ENCODE peak calls at places on chromosomes 11 and 22, in five cellular contexts. I is stimulated activated CD4-positive, alpha-beta T cell treated with anti-CD3 and anti-CD28 coated beads, Interleukin-2, amount 100 ng/mL, for 24 hours; D is body of pancreas; A is NCI-H187 treated with DMSO at 0.1 percent for 48 hours; O is lung. E is an unnamed sample.

GRCh38 chr22:49297871-49298721 is 529.6 kb downstream of the BRD1 start:
- DNase-seq in A (no peak), I (peak), O (no peak), D (no peak), E (no peak)

GRCh38 chr11:61297741-61298140 is 2.6 kb upstream of the VWCE start:
- DNase-seq in I (no peak), O (no peak), D (no peak), A (no peak), E (no peak)

GRCh38 chr11:27350503-27350902 is 12.5 kb downstream of the CCDC34 start:
- DNase-seq in D (no peak), A (no peak), I (no peak), O (no peak), E (no peak)

GRCh38 chr11:122214567-122214966 is 98.6 kb upstream of the BLID start:
- DNase-seq in D (no peak), I (no peak), O (no peak), A (no peak), E (no peak)

GRCh38 chr11:77542296-77542695 is 47.5 kb upstream of the AQP11 start:
- DNase-seq in O (no peak), D (no peak), I (no peak), A (no peak), E (no peak)

GRCh38 chr22:48677621-48678020 is 1150.1 kb downstream of the BRD1 start:
- DNase-seq in I (no peak), D (no peak), A (no peak), O (no peak), E (no peak)

GRCh38 chr22:46351131-46351735 is 15.7 kb downstream of the TRMU start:
- DNase-seq in A (no peak), D (no peak), I (no peak), O (no peak), E (no peak)

GRCh38 chr11:35190804-35191348 is 51.9 kb downstream of the CD44 start:
- DNase-seq in A (no peak), O (no peak), D (no peak), I (no peak), E (no peak)

GRCh38 chr11:129278586-129279319 is 86.6 kb upstream of the ARHGAP32 start:
- DNase-seq in I (peak), A (no peak), O (no peak), D (peak), E (no peak)

GRCh38 chr11:3905080-3905953 is 49.9 kb downstream of the STIM1 start:
- DNase-seq in O (peak), A (no peak), D (peak), I (peak), E (no peak)

GRCh38 chr11:35304393-35304790 is 115.0 kb downstream of the SLC1A2 start:
- DNase-seq in D (no peak), A (no peak), I (no peak), O (no peak), E (no peak)

GRCh38 chr11:56497010-56497409 is 5.8 kb upstream of the OR5M8 start:
- DNase-seq in A (no peak), I (no peak), O (no peak), D (no peak), E (no peak)

GRCh38 chr11:102577182-102577581 is 46.6 kb upstream of the MMP7 start:
- DNase-seq in A (no peak), D (no peak), O (no peak), I (no peak), E (no peak)

GRCh38 chr11:78821371-78822306 is 247.0 kb upstream of the NARS2 start:
- DNase-seq in I (no peak), O (no peak), A (no peak), D (no peak), E (no peak)

GRCh38 chr11:77147036-77147315 is 18.9 kb downstream of the MYO7A start:
- DNase-seq in O (no peak), D (no peak), A (no peak), I (no peak), E (no peak)

GRCh38 chr22:26648011-26648497 is 9.3 kb upstream of the MIAT start:
- DNase-seq in I (peak), O (no peak), A (peak), D (no peak), E (no peak)

GRCh38 chr11:24903555-24903954 is 406.7 kb downstream of the LUZP2 start:
- DNase-seq in D (no peak), I (no peak), O (no peak), A (no peak), E (no peak)

GRCh38 chr11:116073854-116074837 is 569.9 kb upstream of the CADM1 start:
- DNase-seq in D (no peak), O (no peak), I (no peak), A (no peak), E (no peak)

GRCh38 chr11:115170133-115170815 is 333.9 kb downstream of the CADM1 start:
- DNase-seq in A (no peak), O (no peak), I (no peak), D (peak), E (no peak)

GRCh38 chr11:27218498-27219038 is 144.4 kb downstream of the CCDC34 start:
- DNase-seq in I (no peak), D (no peak), O (no peak), A (no peak), E (no peak)

GRCh38 chr11:4560462-4560861 is 15.5 kb downstream of the OR52M1 start:
- DNase-seq in I (no peak), O (no peak), D (no peak), A (no peak), E (no peak)

GRCh38 chr22:36455571-36456458 is 25.6 kb downstream of the TXN2 start:
- DNase-seq in D (peak), A (peak), I (no peak), O (no peak), E (no peak)

GRCh38 chr11:76753950-76754349 is 29.2 kb upstream of the TSKU start:
- DNase-seq in A (no peak), O (no peak), D (no peak), I (no peak), E (no peak)

GRCh38 chr11:126793596-126793995 is 207.0 kb downstream of the KIRREL3 start:
- DNase-seq in O (no peak), I (no peak), A (no peak), D (no peak), E (no peak)

GRCh38 chr22:42696331-42696967 is 24.2 kb downstream of the A4GALT start:
- DNase-seq in O (no peak), A (no peak), D (no peak), I (no peak), E (no peak)